ENCODE peak calls at places on chromosomes 11 and 22, in six cellular contexts. Z is DMS153, D is heart right ventricle, B is endothelial cell, H is M059J, R is Right ventricle myocardium superior. X is an unnamed sample.

GRCh38 chr11:86183694-86184093 is 60.9 kb upstream of the EED start:
- DNase-seq in Z (no peak), D (no peak), B (no peak), H (peak), R (no peak), X (no peak)

GRCh38 chr22:30040499-30041055 is 39.7 kb upstream of the HORMAD2 start:
- DNase-seq in Z (no peak), D (no peak), B (no peak), H (no peak), R (no peak), X (no peak)

GRCh38 chr11:28878025-28878424 is 769.8 kb downstream of the METTL15 start:
- DNase-seq in Z (no peak), D (no peak), B (no peak), H (peak), R (no peak), X (no peak)

GRCh38 chr11:60169264-60169915 is 13.5 kb downstream of the MS4A6A start:
- DNase-seq in Z (peak), D (no peak), B (no peak), H (peak), R (no peak), X (no peak)

GRCh38 chr22:38735126-38735464 is 20.7 kb downstream of the SUN2 start:
- DNase-seq in Z (no peak), D (no peak), B (no peak), H (no peak), R (peak), X (no peak)

GRCh38 chr11:17827006-17827405 is 92.4 kb downstream of the KCNC1 start:
- DNase-seq in Z (peak), D (no peak), B (no peak), H (peak), R (no peak), X (no peak)

GRCh38 chr11:134365011-134365925 is 33.5 kb downstream of the GLB1L2 start:
- DNase-seq in Z (no peak), D (no peak), B (no peak), H (no peak), R (no peak), X (no peak)

GRCh38 chr11:121881806-121882205 is 234.2 kb downstream of the BLID start:
- DNase-seq in Z (no peak), D (no peak), B (no peak), H (peak), R (no peak), X (no peak)

GRCh38 chr11:34940026-34940677 is 23.7 kb downstream of the PDHX start:
- DNase-seq in Z (no peak), D (no peak), B (no peak), H (no peak), R (no peak), X (no peak)

GRCh38 chr11:94193288-94193687 is 64.6 kb downstream of the PANX1 start:
- DNase-seq in Z (no peak), D (no peak), B (no peak), H (peak), R (no peak), X (no peak)

GRCh38 chr22:31082606-31083376 is 1.7 kb downstream of the SMTN start:
- DNase-seq in Z (no peak), D (peak), B (peak), H (no peak), R (peak), X (peak)

GRCh38 chr11:16786131-16786530 is 47.7 kb downstream of the C11orf58 start:
- DNase-seq in Z (no peak), D (no peak), B (no peak), H (no peak), R (no peak), X (no peak)

GRCh38 chr11:126415128-126415527 is 59.6 kb downstream of the ST3GAL4 start:
- DNase-seq in Z (no peak), D (peak), B (no peak), H (no peak), R (peak), X (peak)

GRCh38 chr11:35237860-35238715 is 99.1 kb downstream of the CD44 start:
- DNase-seq in Z (peak), D (no peak), B (peak), H (peak), R (no peak), X (no peak)

X was measured in tibial nerve.